ENCODE peak calls at places on chromosome 10, in eight cellular contexts. I, W, B, X, D, E, O and K are unnamed samples.

GRCh38 chr10:61285749-61286148 is 167.4 kb downstream of the TMEM26 start:
- DNase-seq in I (no peak), W (no peak), B (peak; percentile 3), X (no peak), D (no peak), E (no peak), O (no peak), K (no peak)

GRCh38 chr10:98384531-98385133 is 30.4 kb downstream of the PYROXD2 start:
- DNase-seq in I (no peak), W (no peak), B (no peak), X (no peak), D (no peak), E (no peak), O (no peak), K (no peak)

GRCh38 chr10:33132626-33133025 is 174.6 kb upstream of the ITGB1 start:
- DNase-seq in I (peak; percentile 78), W (no peak), B (no peak), X (no peak), D (no peak), E (no peak), O (no peak), K (no peak)

GRCh38 chr10:88457680-88458079 is 125.4 kb downstream of the RNLS start:
- DNase-seq in I (peak; percentile 42), W (no peak), B (no peak), X (no peak), D (no peak), E (no peak), O (no peak), K (no peak)

GRCh38 chr10:73837072-73837471 is 25.7 kb upstream of the NDST2 start:
- DNase-seq in I (no peak), W (no peak), B (no peak), X (no peak), D (no peak), E (no peak), O (peak; percentile 81), K (no peak)

GRCh38 chr10:28552775-28553174 is 19.9 kb downstream of the WAC start:
- DNase-seq in I (no peak), W (no peak), B (no peak), X (no peak), D (no peak), E (no peak), O (no peak), K (no peak)

GRCh38 chr10:27893320-27894014 is 105.4 kb downstream of the ODAD2 start:
- DNase-seq in I (no peak), W (no peak), B (peak; percentile 18), X (no peak), D (no peak), E (no peak), O (peak; percentile 31), K (no peak)

GRCh38 chr10:73553316-73553715 is 37.8 kb downstream of the USP54 start:
- DNase-seq in I (no peak), W (no peak), B (no peak), X (peak; percentile 23), D (no peak), E (no peak), O (no peak), K (no peak)

GRCh38 chr10:71975087-71975890 is 11.1 kb downstream of the CHST3 start:
- DNase-seq in I (no peak), W (no peak), B (no peak), X (peak; percentile 69), D (peak; percentile 83), E (no peak), O (no peak), K (peak; percentile 92)

GRCh38 chr10:127852456-127852855 is 40.3 kb downstream of the CLRN3 start:
- DNase-seq in I (no peak), W (no peak), B (no peak), X (no peak), D (no peak), E (no peak), O (no peak), K (no peak)

GRCh38 chr10:123427386-123427785 is 238.8 kb upstream of the GPR26 start:
- DNase-seq in I (no peak), W (peak; percentile 27), B (peak; percentile 41), X (no peak), D (no peak), E (no peak), O (no peak), K (no peak)

GRCh38 chr10:69958232-69958902 is 94.3 kb upstream of the MACROH2A2 start:
- DNase-seq in I (peak; percentile 78), W (peak; percentile 21), B (peak; percentile 79), X (no peak), D (no peak), E (no peak), O (peak; percentile 53), K (no peak)

GRCh38 chr10:22992621-22993020 is 64.8 kb downstream of the ARMC3 start:
- DNase-seq in I (no peak), W (no peak), B (no peak), X (no peak), D (no peak), E (no peak), O (no peak), K (no peak)

GRCh38 chr10:16520900-16521299 is 779 bp downstream of the C1QL3 start:
- DNase-seq in I (no peak), W (no peak), B (peak; percentile 52), X (peak; percentile 18), D (peak; percentile 31), E (peak; percentile 11), O (peak; percentile 12), K (no peak)

GRCh38 chr10:58137813-58138212 is 129.9 kb downstream of the IPMK start:
- DNase-seq in I (no peak), W (no peak), B (peak; percentile 15), X (no peak), D (no peak), E (no peak), O (no peak), K (no peak)

GRCh38 chr10:116274141-116274861 is 1.3 kb upstream of the GFRA1 start:
- DNase-seq in I (no peak), W (no peak), B (no peak), X (peak; percentile 19), D (no peak), E (peak; percentile 31), O (no peak), K (no peak)

GRCh38 chr10:23516530-23516929 is 77.7 kb downstream of the OTUD1 start:
- DNase-seq in I (no peak), W (no peak), B (peak; percentile 61), X (no peak), D (no peak), E (no peak), O (peak; percentile 12), K (no peak)

GRCh38 chr10:93420091-93420490 is 62.0 kb downstream of the MYOF start:
- DNase-seq in I (no peak), W (no peak), B (no peak), X (no peak), D (peak; percentile 62), E (no peak), O (peak; percentile 35), K (no peak)

GRCh38 chr10:124693801-124694416 is 50.3 kb downstream of the FAM53B start:
- DNase-seq in I (no peak), W (no peak), B (no peak), X (no peak), D (peak; percentile 47), E (no peak), O (no peak), K (no peak)
- H3K4me1 ChIP-seq in I (peaks cover 33% of the 10 kb centered on the region), W (peaks cover 15% of the 10 kb centered on the region), B (peaks cover 6% of the 10 kb centered on the region), X (peaks cover 98% of the 10 kb centered on the region), D (peaks cover 7% of the 10 kb centered on the region), E (peaks cover 16% of the 10 kb centered on the region), O (no peaks in the 10 kb centered on the region), K (no peaks in the 10 kb centered on the region)

GRCh38 chr10:111034598-111035310 is 42.1 kb upstream of the ADRA2A start:
- DNase-seq in I (no peak), W (no peak), B (no peak), X (no peak), D (no peak), E (no peak), O (peak; percentile 34), K (no peak)

GRCh38 chr10:111039522-111039921 is 37.3 kb upstream of the ADRA2A start:
- DNase-seq in I (no peak), W (no peak), B (no peak), X (no peak), D (no peak), E (no peak), O (no peak), K (no peak)

GRCh38 chr10:111035542-111035941 is 41.3 kb upstream of the ADRA2A start:
- DNase-seq in I (no peak), W (no peak), B (no peak), X (no peak), D (no peak), E (no peak), O (peak; percentile 38), K (no peak)

GRCh38 chr10:111037868-111038267 is 39.0 kb upstream of the ADRA2A start:
- DNase-seq in I (peak; percentile 17), W (no peak), B (peak; percentile 6), X (no peak), D (no peak), E (no peak), O (no peak), K (no peak)
- TF ChIP-seq CTCF in I (peak; percentile 59), W (no peak), B (peak; percentile 21), X (no peak), D (no peak), E (no peak), O (no peak), K (no peak)

DNA sequence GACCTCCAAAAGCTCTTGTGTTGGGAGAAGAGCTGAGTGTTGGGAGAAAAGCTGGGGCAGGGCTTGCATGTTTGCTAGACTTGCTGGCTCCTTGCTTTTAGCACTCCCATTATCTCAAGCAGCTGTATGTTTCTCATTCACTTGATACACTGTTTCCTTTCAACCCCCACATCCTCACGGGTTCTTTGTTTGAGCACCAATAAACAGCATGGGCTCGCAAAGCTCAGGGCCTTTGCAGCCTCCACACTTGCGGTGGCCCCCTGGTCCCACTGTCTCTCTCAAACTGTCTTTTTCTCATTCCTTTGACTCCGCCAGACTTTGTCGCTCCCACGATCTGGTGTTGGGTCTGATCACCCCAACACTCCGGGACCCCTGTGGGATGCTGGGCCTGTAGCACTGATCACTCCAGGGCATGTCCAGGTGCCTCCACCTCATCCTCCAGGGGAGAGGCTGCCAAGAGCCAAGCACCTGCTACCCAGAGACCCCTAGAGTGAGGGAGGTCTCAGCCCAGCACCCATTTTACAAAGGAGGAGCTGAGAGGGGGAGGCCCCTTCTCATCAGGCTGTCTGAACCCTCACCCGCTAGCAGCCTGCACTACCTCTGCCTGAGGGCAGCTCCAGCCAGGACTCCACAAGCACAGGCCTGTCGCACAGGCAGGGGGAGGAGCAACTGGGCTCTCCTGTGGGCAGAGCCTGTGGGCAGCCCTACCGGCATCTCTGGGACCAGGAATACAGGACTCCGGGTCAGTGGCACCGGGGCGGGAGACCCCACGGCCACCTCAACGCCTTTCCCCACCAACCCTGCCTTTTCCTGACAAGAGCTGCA is 49.1 kb upstream of the MSMB start:
- DNase-seq in I (peak; percentile 28), W (no peak), B (peak; percentile 36), X (no peak), D (no peak), E (no peak), O (no peak), K (no peak)
- H3K27ac ChIP-seq in I (peak overlapping the region; percentile 80), W (no peak overlapping the region), B (no peak overlapping the region), X (no peak overlapping the region), D (no peak overlapping the region), E (no peak overlapping the region), O (no peak overlapping the region), K (no peak overlapping the region)

DNA sequence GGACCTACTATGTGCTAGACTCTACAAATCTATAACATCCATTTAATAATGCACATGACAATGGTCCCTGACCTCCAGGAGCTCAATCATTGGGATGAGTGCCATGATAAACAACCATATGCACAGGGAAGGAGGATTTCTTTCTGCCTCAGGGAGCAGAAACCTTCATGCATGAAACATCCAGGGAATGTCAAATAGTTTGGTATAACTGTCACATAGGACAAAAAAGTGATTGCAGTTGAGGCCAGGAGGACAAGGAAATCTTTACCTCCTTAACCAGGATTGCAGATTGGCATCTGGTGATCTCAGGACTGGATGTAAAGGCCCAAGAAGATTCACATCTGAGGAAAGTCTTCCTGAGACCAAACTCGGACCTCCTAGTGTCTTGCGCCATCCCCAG is 993.1 kb downstream of the KCNMA1 start:
- DNase-seq in I (no peak), W (no peak), B (no peak), X (no peak), D (no peak), E (no peak), O (no peak), K (no peak)
- H3K4me1 ChIP-seq in I (no peaks in the 10 kb centered on the region), W (no peaks in the 10 kb centered on the region), B (no peaks in the 10 kb centered on the region), X (no peaks in the 10 kb centered on the region), D (no peaks in the 10 kb centered on the region), E (peaks cover 3% of the 10 kb centered on the region), O (peaks cover 21% of the 10 kb centered on the region), K (no peaks in the 10 kb centered on the region)